ENCODE peak calls at places on chromosome 15, in six cellular contexts. I is BE2C, Y is psoas muscle, H is upper lobe of left lung, K is neural crest cell, B is nephron progenitor cell. S is an unnamed sample.

GRCh38 chr15:66921319-66921718 is 144.1 kb upstream of the SMAD3 start:
- DNase-seq in I (no peak), Y (peak), H (no peak), K (no peak), B (no peak), S (no peak)

GRCh38 chr15:55991841-55992768 is 1.3 kb downstream of the NEDD4 start:
- DNase-seq in I (no peak), Y (no peak), H (no peak), K (no peak), B (no peak), S (no peak)

GRCh38 chr15:65920825-65921309 is 51.6 kb downstream of the RAB11A start:
- DNase-seq in I (no peak), Y (no peak), H (no peak), K (no peak), B (no peak), S (no peak)

GRCh38 chr15:67571643-67572415 is 29.3 kb downstream of the MAP2K5 start:
- DNase-seq in I (no peak), Y (no peak), H (no peak), K (no peak), B (no peak), S (no peak)

GRCh38 chr15:29812384-29812694 is 9.9 kb downstream of the TJP1 start:
- DNase-seq in I (no peak), Y (no peak), H (no peak), K (no peak), B (no peak), S (no peak)

GRCh38 chr15:31591908-31592307 is 265.3 kb downstream of the KLF13 start:
- DNase-seq in I (no peak), Y (no peak), H (no peak), K (no peak), B (no peak), S (no peak)

GRCh38 chr15:50066202-50066601 is 52.8 kb downstream of the ATP8B4 start:
- DNase-seq in I (no peak), Y (no peak), H (no peak), K (no peak), B (no peak), S (no peak)

GRCh38 chr15:101010781-101011180 is 91.6 kb downstream of the LRRK1 start:
- DNase-seq in I (no peak), Y (no peak), H (no peak), K (no peak), B (no peak), S (no peak)

GRCh38 chr15:75233504-75234190 is 24.5 kb upstream of the GOLGA6C start:
- DNase-seq in I (no peak), Y (peak), H (no peak), K (no peak), B (no peak), S (no peak)

GRCh38 chr15:60423540-60423939 is 25.8 kb upstream of the ANXA2 start:
- DNase-seq in I (no peak), Y (no peak), H (peak), K (no peak), B (peak), S (peak)

GRCh38 chr15:68157074-68157473 is 48.1 kb downstream of the CALML4 start:
- DNase-seq in I (no peak), Y (no peak), H (no peak), K (no peak), B (no peak), S (no peak)

GRCh38 chr15:45616901-45617323 is 17.9 kb upstream of the SQOR start:
- DNase-seq in I (no peak), Y (no peak), H (no peak), K (no peak), B (no peak), S (no peak)

GRCh38 chr15:85582719-85583089 is 202.3 kb downstream of the AKAP13 start:
- DNase-seq in I (peak), Y (peak), H (peak), K (no peak), B (no peak), S (no peak)

GRCh38 chr15:98658831-98659699 is 10.7 kb downstream of the IGF1R start:
- DNase-seq in I (peak), Y (no peak), H (peak), K (peak), B (peak), S (no peak)

GRCh38 chr15:70199601-70200000 is 101.9 kb upstream of the TLE3 start:
- DNase-seq in I (peak), Y (no peak), H (no peak), K (no peak), B (no peak), S (no peak)

GRCh38 chr15:25787381-25787780 is 75.7 kb downstream of the ATP10A start:
- DNase-seq in I (no peak), Y (no peak), H (no peak), K (no peak), B (no peak), S (no peak)

GRCh38 chr15:59794229-59794886 is 105.2 kb upstream of the BNIP2 start:
- DNase-seq in I (no peak), Y (no peak), H (no peak), K (no peak), B (no peak), S (no peak)

GRCh38 chr15:49187537-49188245 is 17.6 kb downstream of the GALK2 start:
- DNase-seq in I (no peak), Y (no peak), H (no peak), K (no peak), B (no peak), S (no peak)

GRCh38 chr15:90325677-90326200 is 26.3 kb upstream of the ZNF774 start:
- DNase-seq in I (no peak), Y (no peak), H (no peak), K (no peak), B (no peak), S (no peak)

GRCh38 chr15:70882361-70882760 is 9.9 kb downstream of the THAP10 start:
- DNase-seq in I (no peak), Y (no peak), H (no peak), K (no peak), B (no peak), S (no peak)

GRCh38 chr15:64004582-64004981 is 41.7 kb downstream of the DAPK2 start:
- DNase-seq in I (no peak), Y (no peak), H (no peak), K (no peak), B (no peak), S (no peak)

GRCh38 chr15:77419050-77419835 is 661 bp downstream of the PEAK1 start:
- DNase-seq in I (peak), Y (peak), H (peak), K (peak), B (peak), S (peak)

GRCh38 chr15:67240235-67241131 is 14.0 kb downstream of the AAGAB start:
- DNase-seq in I (peak), Y (no peak), H (no peak), K (no peak), B (no peak), S (no peak)

GRCh38 chr15:95760508-95760907 is 570.0 kb upstream of the NR2F2 start:
- DNase-seq in I (no peak), Y (no peak), H (no peak), K (peak), B (peak), S (no peak)

GRCh38 chr15:82103500-82103899 is 57.7 kb upstream of the MEX3B start:
- DNase-seq in I (no peak), Y (no peak), H (no peak), K (no peak), B (no peak), S (no peak)
- TF ChIP-seq CTCF in I (no peak), Y (peak), H (no peak), K (no peak), B (no peak), S (no peak)

GRCh38 chr15:80183886-80184285 is 31.1 kb downstream of the FAH start:
- DNase-seq in I (no peak), Y (no peak), H (no peak), K (peak), B (no peak), S (no peak)
- TF ChIP-seq CTCF in I (peak), Y (peak), H (no peak), K (peak), B (no peak), S (no peak)

DNA sequence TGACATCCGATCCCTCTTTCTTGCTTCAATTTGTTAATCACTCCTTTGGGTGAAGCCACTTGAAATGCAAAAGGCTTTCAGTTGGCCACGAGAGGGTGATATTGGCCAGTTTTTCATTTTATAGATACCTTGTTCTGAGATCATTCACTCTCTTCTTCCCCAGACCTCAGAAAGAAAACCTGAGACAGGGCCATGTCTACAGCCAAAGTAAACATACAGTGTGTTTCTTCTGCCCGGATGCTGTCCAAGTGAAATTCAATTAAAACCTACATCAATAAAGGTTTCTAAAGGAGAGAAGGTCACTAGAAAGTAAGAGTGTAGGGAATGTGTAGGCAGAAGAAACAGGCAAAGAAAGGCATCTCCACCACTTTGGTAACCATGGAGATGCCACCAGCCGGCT is 39.5 kb upstream of the FMN1 start:
- DNase-seq in I (peak), Y (no peak), H (no peak), K (peak), B (no peak), S (no peak)
- TF ChIP-seq CTCF in I (peak), Y (peak), H (peak), K (peak), B (peak), S (peak)

GRCh38 chr15:80660114-80660513 is 35.0 kb upstream of the ABHD17C start:
- DNase-seq in I (peak), Y (no peak), H (no peak), K (peak), B (peak), S (peak)
- TF ChIP-seq CTCF in I (peak), Y (peak), H (peak), K (peak), B (peak), S (no peak)

S was measured in mesothelial cell of epicardium.